ENCODE peak calls at places on chromosomes 5 and 9, in ten cellular contexts. Q, D, L, C, P, U, R, Y, M and T are unnamed samples. For H3K9me3, the result is how much of the 10 kb centered on the place peaks cover.

GRCh38 chr9:110016340-110016739 is 191.6 kb downstream of the C9orf152 start:
- DNase-seq in Q (no peak), D (peak), L (no peak), C (no peak), P (no peak), U (peak), R (no peak), Y (no peak), M (peak), T (no peak)

GRCh38 chr9:131661954-131662621 is 77.8 kb downstream of the RAPGEF1 start:
- DNase-seq in Q (no peak), D (no peak), L (no peak), C (no peak), P (no peak), U (no peak), R (no peak), Y (no peak), M (no peak), T (no peak)

GRCh38 chr9:91240596-91240995 is 121.1 kb downstream of the AUH start:
- DNase-seq in Q (no peak), D (no peak), L (no peak), C (no peak), P (no peak), U (no peak), R (no peak), Y (no peak), M (no peak), T (no peak)

GRCh38 chr9:22065431-22065830 is 56.3 kb upstream of the CDKN2B start:
- DNase-seq in Q (no peak), D (no peak), L (no peak), C (no peak), P (no peak), U (no peak), R (no peak), Y (no peak), M (no peak), T (no peak)

GRCh38 chr9:129221979-129222635 is 44.0 kb upstream of the IER5L start:
- DNase-seq in Q (peak), D (no peak), L (no peak), C (no peak), P (no peak), U (no peak), R (no peak), Y (no peak), M (no peak), T (no peak)

GRCh38 chr5:75668988-75669760 is 48.1 kb downstream of the POC5 start:
- DNase-seq in Q (no peak), D (peak), L (peak), C (peak), P (peak), U (peak), R (no peak), Y (peak), M (peak), T (peak)

GRCh38 chr5:74085782-74086181 is 459.8 kb downstream of the ARHGEF28 start:
- DNase-seq in Q (peak), D (no peak), L (no peak), C (peak), P (no peak), U (no peak), R (no peak), Y (no peak), M (no peak), T (no peak)

GRCh38 chr5:81638471-81638870 is 112.4 kb downstream of the SSBP2 start:
- DNase-seq in Q (no peak), D (peak), L (no peak), C (no peak), P (no peak), U (no peak), R (no peak), Y (no peak), M (no peak), T (no peak)

GRCh38 chr9:101219030-101219429 is 165.8 kb downstream of the BAAT start:
- DNase-seq in Q (no peak), D (no peak), L (no peak), C (no peak), P (no peak), U (no peak), R (no peak), Y (no peak), M (no peak), T (no peak)

GRCh38 chr5:135243194-135244191 is 155.5 kb downstream of the MACROH2A1 start:
- DNase-seq in Q (peak), D (no peak), L (no peak), C (no peak), P (no peak), U (peak), R (no peak), Y (no peak), M (no peak), T (no peak)

GRCh38 chr9:77455312-77455927 is 192.7 kb downstream of the GNA14 start:
- DNase-seq in Q (peak), D (no peak), L (no peak), C (no peak), P (no peak), U (peak), R (no peak), Y (peak), M (peak), T (no peak)

GRCh38 chr9:131799177-131799823 is 59.4 kb upstream of the RAPGEF1 start:
- DNase-seq in Q (peak), D (peak), L (peak), C (peak), P (peak), U (peak), R (no peak), Y (peak), M (peak), T (peak)

GRCh38 chr9:15837079-15837679 is 284.3 kb downstream of the CCDC171 start:
- DNase-seq in Q (no peak), D (peak), L (no peak), C (no peak), P (peak), U (peak), R (no peak), Y (no peak), M (peak), T (no peak)

GRCh38 chr9:112037281-112038016 is 137.6 kb downstream of the SUSD1 start:
- DNase-seq in Q (peak), D (peak), L (no peak), C (no peak), P (no peak), U (no peak), R (no peak), Y (no peak), M (peak), T (no peak)

GRCh38 chr9:110323831-110324230 is 13.8 kb downstream of the TXNDC8 start:
- DNase-seq in Q (no peak), D (no peak), L (no peak), C (no peak), P (no peak), U (no peak), R (no peak), Y (no peak), M (no peak), T (no peak)

GRCh38 chr5:149464796-149465489 is 85.9 kb upstream of the IL17B start:
- DNase-seq in Q (no peak), D (peak), L (no peak), C (no peak), P (no peak), U (no peak), R (no peak), Y (no peak), M (peak), T (peak)

GRCh38 chr5:17365756-17366155 is 132.3 kb upstream of the TAF11L2 start:
- DNase-seq in Q (no peak), D (peak), L (no peak), C (no peak), P (no peak), U (no peak), R (no peak), Y (no peak), M (peak), T (no peak)

GRCh38 chr9:16701347-16701746 is 169.1 kb downstream of the BNC2 start:
- DNase-seq in Q (no peak), D (no peak), L (no peak), C (no peak), P (no peak), U (no peak), R (no peak), Y (no peak), M (peak), T (no peak)

GRCh38 chr9:31034311-31034710 is 1350.1 kb upstream of the ACO1 start:
- DNase-seq in Q (no peak), D (no peak), L (no peak), C (no peak), P (no peak), U (peak), R (no peak), Y (no peak), M (no peak), T (no peak)

GRCh38 chr9:87122947-87123685 is 175.8 kb upstream of the GAS1 start:
- DNase-seq in Q (no peak), D (peak), L (no peak), C (no peak), P (no peak), U (no peak), R (no peak), Y (no peak), M (no peak), T (no peak)

GRCh38 chr9:122236681-122237080 is 7.9 kb upstream of the LHX6 start:
- DNase-seq in Q (no peak), D (peak), L (no peak), C (no peak), P (no peak), U (no peak), R (no peak), Y (no peak), M (no peak), T (no peak)

GRCh38 chr5:20615888-20616563 is 628.0 kb upstream of the CDH18 start:
- DNase-seq in Q (peak), D (no peak), L (no peak), C (no peak), P (no peak), U (no peak), R (no peak), Y (no peak), M (no peak), T (no peak)

GRCh38 chr9:121662896-121663580 is 11.6 kb downstream of the DAB2IP start:
- DNase-seq in Q (peak), D (no peak), L (no peak), C (no peak), P (no peak), U (no peak), R (no peak), Y (no peak), M (no peak), T (no peak)

GRCh38 chr5:131685514-131686171 is 50.6 kb upstream of the RAPGEF6 start:
- DNase-seq in Q (no peak), D (peak), L (no peak), C (no peak), P (no peak), U (no peak), R (no peak), Y (no peak), M (no peak), T (no peak)

GRCh38 chr9:90975666-90976538 is 174.3 kb downstream of the SYK start:
- DNase-seq in Q (no peak), D (no peak), L (no peak), C (no peak), P (no peak), U (no peak), R (no peak), Y (no peak), M (no peak), T (no peak)

GRCh38 chr5:102152906-102153787 is 142.9 kb downstream of the SLCO4C1 start:
- DNase-seq in Q (peak), D (no peak), L (no peak), C (no peak), P (no peak), U (peak), R (no peak), Y (no peak), M (peak), T (no peak)

GRCh38 chr9:102459828-102460227 is 535.3 kb upstream of the CYLC2 start:
- DNase-seq in Q (no peak), D (no peak), L (no peak), C (no peak), P (no peak), U (no peak), R (no peak), Y (no peak), M (no peak), T (no peak)

GRCh38 chr9:36399980-36400331 is at the start of gene RNF38:
- DNase-seq in Q (no peak), D (no peak), L (no peak), C (no peak), P (no peak), U (no peak), R (no peak), Y (no peak), M (no peak), T (no peak)

GRCh38 chr9:75636427-75637045 is 253.9 kb upstream of the PCSK5 start:
- DNase-seq in Q (no peak), D (no peak), L (peak), C (no peak), P (peak), U (no peak), R (no peak), Y (no peak), M (no peak), T (peak)

GRCh38 chr5:174306345-174307030 is 261.0 kb downstream of the NSG2 start:
- DNase-seq in Q (peak), D (no peak), L (no peak), C (no peak), P (no peak), U (no peak), R (no peak), Y (no peak), M (no peak), T (no peak)
- TF ChIP-seq CTCF in Q (no peak), D (no peak), L (no peak), C (no peak), P (no peak), U (no peak), R (no peak), Y (no peak), M (no peak), T (no peak)

GRCh38 chr9:96762562-96762961 is 15.3 kb downstream of the ZNF510 start:
- DNase-seq in Q (no peak), D (no peak), L (no peak), C (no peak), P (no peak), U (no peak), R (no peak), Y (no peak), M (no peak), T (no peak)

GRCh38 chr9:96758845-96759673 is 18.8 kb downstream of the ZNF510 start:
- DNase-seq in Q (no peak), D (no peak), L (no peak), C (no peak), P (no peak), U (no peak), R (no peak), Y (no peak), M (no peak), T (no peak)
- H3K9me3 ChIP-seq in Q (half or more), D (half or more), L (half or more), C (half or more), P (under half), U (half or more), R (half or more), Y (under half), M (under half), T (half or more)

GRCh38 chr9:118522093-118523028 is 818.2 kb downstream of the TLR4 start:
- DNase-seq in Q (peak), D (no peak), L (peak), C (no peak), P (peak), U (peak), R (no peak), Y (no peak), M (no peak), T (peak)
- TF ChIP-seq CTCF in Q (peak), D (peak), L (peak), C (no peak), P (peak), U (peak), R (no peak), Y (peak), M (no peak), T (peak)

GRCh38 chr5:13189532-13189931 is 755.0 kb downstream of the DNAH5 start:
- DNase-seq in Q (no peak), D (no peak), L (no peak), C (no peak), P (no peak), U (no peak), R (no peak), Y (no peak), M (no peak), T (no peak)

GRCh38 chr5:13188393-13188792 is 756.1 kb downstream of the DNAH5 start:
- DNase-seq in Q (no peak), D (no peak), L (no peak), C (no peak), P (no peak), U (no peak), R (no peak), Y (no peak), M (peak), T (no peak)
- H3K9me3 ChIP-seq in Q (under half), D (under half), L (under half), C (under half), P (under half), U (half or more), R (under half), Y (under half), M (under half), T (under half)

DNA sequence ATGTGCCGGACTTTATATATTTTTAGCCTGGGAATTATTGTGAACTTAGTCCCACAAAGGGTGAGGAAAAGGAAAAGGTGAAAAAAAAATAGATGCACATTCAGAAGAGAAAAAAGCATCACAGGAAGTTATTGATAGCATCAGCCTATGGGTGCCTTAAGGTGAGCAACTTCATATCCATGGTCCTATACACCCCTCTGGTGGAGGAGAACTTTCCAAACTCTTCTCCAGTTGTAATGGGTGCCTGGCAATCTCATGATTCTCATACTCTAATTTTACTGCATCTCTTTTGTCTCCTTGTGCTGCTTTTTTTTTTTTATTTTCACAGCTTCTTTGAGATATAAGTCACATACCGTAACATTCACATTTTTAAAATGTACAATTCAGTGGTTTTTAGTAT is 107.4 kb downstream of the JAKMIP2 start:
- DNase-seq in Q (no peak), D (no peak), L (no peak), C (no peak), P (no peak), U (peak), R (no peak), Y (no peak), M (peak), T (no peak)
- TF ChIP-seq CTCF in Q (peak), D (no peak), L (no peak), C (no peak), P (no peak), U (peak), R (no peak), Y (peak), M (peak), T (no peak)

GRCh38 chr5:167363065-167363464 is 928.4 kb upstream of the WWC1 start:
- DNase-seq in Q (no peak), D (no peak), L (no peak), C (no peak), P (no peak), U (no peak), R (no peak), Y (no peak), M (no peak), T (no peak)

GRCh38 chr5:167356374-167356773 is 935.1 kb upstream of the WWC1 start:
- DNase-seq in Q (no peak), D (no peak), L (no peak), C (no peak), P (no peak), U (no peak), R (no peak), Y (no peak), M (no peak), T (no peak)

GRCh38 chr5:167358868-167359492 is 932.5 kb upstream of the WWC1 start:
- DNase-seq in Q (peak), D (no peak), L (no peak), C (no peak), P (no peak), U (no peak), R (no peak), Y (no peak), M (no peak), T (no peak)

DNA sequence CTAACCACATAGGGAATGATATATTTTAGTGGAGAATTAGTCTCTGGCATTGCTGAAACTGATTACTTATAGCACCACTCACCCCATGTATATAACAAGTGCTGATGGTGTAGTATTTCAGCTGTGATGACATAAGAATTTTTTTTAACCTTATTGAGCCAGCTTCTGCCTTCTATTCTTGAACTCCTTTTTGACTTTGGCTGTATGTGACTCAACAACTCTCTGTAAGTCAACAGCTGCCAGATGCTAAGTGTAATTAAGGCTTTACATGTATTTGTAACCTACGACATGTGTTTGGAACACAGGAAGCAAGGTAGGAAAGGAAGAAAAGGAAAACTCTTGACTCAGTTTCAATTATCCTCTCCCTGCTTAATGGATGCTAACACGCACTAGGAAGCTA is 929.6 kb upstream of the WWC1 start:
- DNase-seq in Q (no peak), D (no peak), L (no peak), C (no peak), P (no peak), U (no peak), R (no peak), Y (no peak), M (no peak), T (no peak)
- H3K9me3 ChIP-seq in Q (under half), D (under half), L (under half), C (under half), P (under half), U (under half), R (under half), Y (under half), M (under half), T (under half)

GRCh38 chr9:107486674-107487520 is 2.7 kb downstream of the KLF4 start:
- DNase-seq in Q (peak), D (no peak), L (peak), C (peak), P (no peak), U (no peak), R (no peak), Y (no peak), M (peak), T (peak)

GRCh38 chr9:107489144-107489673 is 360 bp downstream of the KLF4 start:
- DNase-seq in Q (no peak), D (no peak), L (no peak), C (no peak), P (no peak), U (no peak), R (no peak), Y (no peak), M (peak), T (peak)

GRCh38 chr9:107488400-107489143 is 997 bp downstream of the KLF4 start:
- DNase-seq in Q (peak), D (peak), L (peak), C (peak), P (peak), U (no peak), R (peak), Y (peak), M (peak), T (peak)

GRCh38 chr9:107489687-107490605 is at the start of gene KLF4:
- DNase-seq in Q (peak), D (peak), L (peak), C (peak), P (peak), U (peak), R (peak), Y (peak), M (peak), T (peak)

GRCh38 chr9:107487521-107488399 is 1.8 kb downstream of the KLF4 start:
- DNase-seq in Q (peak), D (no peak), L (peak), C (peak), P (peak), U (no peak), R (peak), Y (peak), M (peak), T (peak)
- TF ChIP-seq CTCF in Q (peak), D (peak), L (peak), C (no peak), P (peak), U (peak), R (peak), Y (peak), M (peak), T (peak)